ENCODE peak calls at places on chromosome 19, in six cellular contexts. O is stomach, C is kidney tubule cell, E is IMR-90, U is MCF 10A, D is cardiac fibroblast. S is an unnamed sample.

GRCh38 chr19:47703301-47703700 is 9.9 kb upstream of the EHD2 start:
- DNase-seq in O (no peak), C (no peak), E (no peak), U (no peak), D (no peak), S (no peak)

GRCh38 chr19:55593096-55593772 is 6.1 kb downstream of the FIZ1 start:
- DNase-seq in O (no peak), C (no peak), E (no peak), U (no peak), D (no peak), S (no peak)

GRCh38 chr19:48471836-48472235 is 2.7 kb downstream of the CYTH2 start:
- DNase-seq in O (no peak), C (no peak), E (no peak), U (no peak), D (no peak), S (no peak)

GRCh38 chr19:44722131-44723121 is 23.5 kb downstream of the CEACAM16 start:
- DNase-seq in O (no peak), C (no peak), E (no peak), U (no peak), D (no peak), S (no peak)

GRCh38 chr19:30317403-30317802 is 54.8 kb upstream of the ZNF536 start:
- DNase-seq in O (peak), C (no peak), E (no peak), U (no peak), D (no peak), S (peak)

GRCh38 chr19:51365211-51366049 is 758 bp downstream of the ETFB start:
- DNase-seq in O (peak), C (peak), E (peak), U (peak), D (peak), S (no peak)

GRCh38 chr19:33063356-33064116 is 1.2 kb downstream of the RHPN2 start:
- DNase-seq in O (peak), C (peak), E (peak), U (peak), D (peak), S (no peak)

GRCh38 chr19:39557791-39558622 is 18.0 kb upstream of the EID2 start:
- DNase-seq in O (no peak), C (peak), E (peak), U (peak), D (no peak), S (no peak)

GRCh38 chr19:58380037-58380735 is 644 bp downstream of the ZNF837 start:
- DNase-seq in O (no peak), C (no peak), E (no peak), U (no peak), D (no peak), S (no peak)

GRCh38 chr19:50311723-50312635 is 17.2 kb downstream of the KCNC3 start:
- DNase-seq in O (no peak), C (peak), E (no peak), U (no peak), D (no peak), S (no peak)

GRCh38 chr19:42140125-42140754 is 8.0 kb upstream of the POU2F2 start:
- DNase-seq in O (peak), C (peak), E (peak), U (peak), D (peak), S (no peak)

GRCh38 chr19:55075366-55075998 is at the start of gene EPS8L1:
- DNase-seq in O (peak), C (peak), E (no peak), U (peak), D (no peak), S (no peak)

GRCh38 chr19:41416194-41416674 is 10.9 kb downstream of the B3GNT8 start:
- DNase-seq in O (no peak), C (no peak), E (no peak), U (no peak), D (no peak), S (no peak)

GRCh38 chr19:46546194-46546896 is 50.7 kb upstream of the PNMA8B start:
- DNase-seq in O (peak), C (peak), E (peak), U (peak), D (peak), S (no peak)

GRCh38 chr19:15836345-15836594 is 20.8 kb upstream of the OR10H1 start:
- DNase-seq in O (no peak), C (no peak), E (peak), U (no peak), D (peak), S (no peak)

GRCh38 chr19:10508707-10509106 is 5.6 kb upstream of the KEAP1 start:
- DNase-seq in O (no peak), C (peak), E (peak), U (peak), D (no peak), S (no peak)

GRCh38 chr19:55688422-55689218 is 13.6 kb downstream of the EPN1 start:
- DNase-seq in O (peak), C (peak), E (no peak), U (no peak), D (no peak), S (no peak)

GRCh38 chr19:3034845-3035541 is 5.9 kb upstream of the TLE2 start:
- DNase-seq in O (peak), C (peak), E (peak), U (peak), D (peak), S (peak)

GRCh38 chr19:30070970-30071632 is 129.1 kb downstream of the URI1 start:
- DNase-seq in O (no peak), C (no peak), E (no peak), U (no peak), D (no peak), S (peak)

GRCh38 chr19:40245506-40246128 is 19.1 kb upstream of the CCNP start:
- DNase-seq in O (no peak), C (no peak), E (no peak), U (no peak), D (no peak), S (no peak)

GRCh38 chr19:38852231-38853044 is 2.7 kb upstream of the HNRNPL start:
- DNase-seq in O (peak), C (peak), E (peak), U (peak), D (peak), S (peak)

GRCh38 chr19:45809643-45810159 is 5.4 kb downstream of the RSPH6A start:
- DNase-seq in O (no peak), C (peak), E (peak), U (peak), D (peak), S (no peak)

S was measured in suprapubic skin.